ENCODE peak calls at places on chromosomes 6 and 20, in ten cellular contexts. U is NCI-H2029; J is endothelial cell; Y is AG08395; O is GM13977; A is psoas muscle; R is NT2/D1; F is GM23248; C is stimulated activated CD8-positive, alpha-beta memory T cell treated with anti-CD3 and anti-CD28 coated beads, Interleukin-4, amount 100 ng/mL, for 1 hour; K is IMR-90. P is an unnamed sample.

GRCh38 chr6:157291356-157291755 is 32.0 kb downstream of the TMEM242 start:
- DNase-seq in U (no peak), J (no peak), Y (no peak), O (no peak), A (no peak), R (no peak), F (no peak), C (no peak), K (no peak), P (no peak)

GRCh38 chr6:41200901-41201783 is at the start of gene TREML2:
- DNase-seq in U (no peak), J (no peak), Y (no peak), O (peak; percentile 28), A (no peak), R (no peak), F (no peak), C (no peak), K (no peak), P (no peak)

GRCh38 chr20:22776369-22776768 is 192.0 kb upstream of the FOXA2 start:
- DNase-seq in U (no peak), J (no peak), Y (no peak), O (no peak), A (no peak), R (no peak), F (peak; percentile 5), C (no peak), K (no peak), P (peak; percentile 51)

GRCh38 chr20:20083796-20084195 is 31.5 kb downstream of the CFAP61 start:
- DNase-seq in U (peak; percentile 70), J (no peak), Y (peak; percentile 23), O (peak; percentile 42), A (no peak), R (no peak), F (peak; percentile 55), C (no peak), K (peak; percentile 20), P (peak; percentile 72)

GRCh38 chr20:19631410-19631809 is 126.6 kb upstream of the RIN2 start:
- DNase-seq in U (no peak), J (no peak), Y (no peak), O (no peak), A (no peak), R (no peak), F (no peak), C (no peak), K (no peak), P (peak; percentile 19)

GRCh38 chr6:42315991-42316378 is 98.3 kb upstream of the MRPS10 start:
- DNase-seq in U (no peak), J (no peak), Y (peak; percentile 95), O (no peak), A (no peak), R (peak; percentile 54), F (peak; percentile 94), C (no peak), K (peak; percentile 99), P (peak; percentile 100)

GRCh38 chr6:116737004-116737403 is 28.5 kb downstream of the FAM162B start:
- DNase-seq in U (no peak), J (no peak), Y (no peak), O (no peak), A (no peak), R (no peak), F (no peak), C (no peak), K (peak; percentile 2), P (no peak)

GRCh38 chr6:48412656-48413055 is 301.7 kb upstream of the PTCHD4 start:
- DNase-seq in U (no peak), J (no peak), Y (no peak), O (no peak), A (no peak), R (no peak), F (no peak), C (no peak), K (no peak), P (no peak)

GRCh38 chr6:38131527-38131965 is 312.0 kb downstream of the ZFAND3 start:
- DNase-seq in U (no peak), J (no peak), Y (peak; percentile 96), O (no peak), A (no peak), R (no peak), F (peak; percentile 96), C (no peak), K (peak; percentile 99), P (peak; percentile 93)

GRCh38 chr20:57959018-57959417 is 249.2 kb upstream of the PMEPA1 start:
- DNase-seq in U (no peak), J (no peak), Y (peak; percentile 22), O (no peak), A (peak; percentile 40), R (no peak), F (peak; percentile 38), C (no peak), K (no peak), P (no peak)

GRCh38 chr20:4018015-4018748 is 2.8 kb upstream of the RNF24 start:
- DNase-seq in U (no peak), J (no peak), Y (no peak), O (no peak), A (no peak), R (no peak), F (peak; percentile 50), C (no peak), K (no peak), P (peak; percentile 73)

GRCh38 chr6:33634203-33634727 is 13.1 kb downstream of the ITPR3 start:
- DNase-seq in U (peak; percentile 60), J (no peak), Y (peak; percentile 59), O (no peak), A (no peak), R (no peak), F (peak; percentile 32), C (no peak), K (no peak), P (no peak)

GRCh38 chr6:26270121-26270861 is 94.7 kb upstream of the BTN3A2 start:
- DNase-seq in U (no peak), J (no peak), Y (no peak), O (no peak), A (no peak), R (no peak), F (no peak), C (no peak), K (no peak), P (peak; percentile 68)

GRCh38 chr20:53738039-53738944 is 144.7 kb upstream of the ZNF217 start:
- DNase-seq in U (no peak), J (peak; percentile 56), Y (peak; percentile 87), O (no peak), A (peak; percentile 66), R (peak; percentile 81), F (peak; percentile 96), C (no peak), K (peak; percentile 90), P (peak; percentile 99)

GRCh38 chr20:24943196-24943595 is 5.9 kb upstream of the CST7 start:
- DNase-seq in U (no peak), J (no peak), Y (no peak), O (no peak), A (no peak), R (no peak), F (no peak), C (no peak), K (no peak), P (no peak)

GRCh38 chr20:59412251-59412650 is 111.8 kb downstream of the EDN3 start:
- DNase-seq in U (no peak), J (no peak), Y (no peak), O (no peak), A (no peak), R (no peak), F (no peak), C (no peak), K (no peak), P (no peak)

GRCh38 chr6:163872335-163872734 is 457.8 kb downstream of the QKI start:
- DNase-seq in U (no peak), J (no peak), Y (no peak), O (no peak), A (no peak), R (no peak), F (peak; percentile 3), C (no peak), K (peak; percentile 98), P (peak; percentile 23)

GRCh38 chr20:18739785-18740184 is 73.8 kb upstream of the SCP2D1 start:
- DNase-seq in U (no peak), J (no peak), Y (peak; percentile 65), O (no peak), A (no peak), R (peak; percentile 30), F (peak; percentile 53), C (no peak), K (peak; percentile 90), P (peak; percentile 27)

GRCh38 chr6:1606533-1607235 is 3.0 kb upstream of the FOXC1 start:
- DNase-seq in U (no peak), J (peak; percentile 29), Y (no peak), O (peak; percentile 48), A (peak; percentile 40), R (no peak), F (no peak), C (no peak), K (no peak), P (no peak)

GRCh38 chr6:161273356-161273751 is 507 bp downstream of the AGPAT4 start:
- DNase-seq in U (no peak), J (no peak), Y (peak; percentile 31), O (peak; percentile 55), A (no peak), R (no peak), F (peak; percentile 72), C (peak; percentile 15), K (peak; percentile 48), P (no peak)

GRCh38 chr6:126039284-126039683 is 52.9 kb downstream of the TRMT11 start:
- DNase-seq in U (no peak), J (no peak), Y (peak; percentile 10), O (no peak), A (no peak), R (peak; percentile 23), F (peak; percentile 51), C (no peak), K (peak; percentile 49), P (peak; percentile 94)

GRCh38 chr6:154350293-154350692 is 6.3 kb downstream of the IPCEF1 start:
- DNase-seq in U (no peak), J (no peak), Y (no peak), O (no peak), A (no peak), R (no peak), F (peak; percentile 44), C (no peak), K (peak; percentile 48), P (peak; percentile 67)

GRCh38 chr6:40763001-40763400 is 175.8 kb upstream of the LRFN2 start:
- DNase-seq in U (no peak), J (no peak), Y (no peak), O (no peak), A (no peak), R (no peak), F (no peak), C (no peak), K (no peak), P (peak; percentile 37)

GRCh38 chr6:33979750-33980149 is 166.1 kb downstream of the GRM4 start:
- DNase-seq in U (no peak), J (no peak), Y (no peak), O (no peak), A (no peak), R (no peak), F (no peak), C (no peak), K (no peak), P (no peak)

GRCh38 chr20:42093542-42094440 is 475.6 kb upstream of the CHD6 start:
- DNase-seq in U (peak; percentile 97), J (no peak), Y (no peak), O (no peak), A (no peak), R (no peak), F (no peak), C (no peak), K (no peak), P (no peak)